ENCODE peak calls at places on chromosomes 11 and 22, in five cellular contexts. O is HCT116, B is GM23338, F is SK-N-SH, K is Panc1. V is an unnamed sample.

GRCh38 chr11:113419426-113420003 is 31.9 kb downstream of the ANKK1 start:
- DNase-seq in B (peak), O (no peak), K (no peak), F (no peak), V (no peak)

GRCh38 chr11:119853581-119854360 is 124.8 kb upstream of the NECTIN1 start:
- DNase-seq in B (no peak), F (no peak), K (no peak), O (no peak), V (no peak)

GRCh38 chr22:50724616-50725015 is 13.4 kb upstream of the ACR start:
- DNase-seq in F (no peak), K (no peak), B (no peak), O (no peak), V (no peak)

GRCh38 chr22:31662668-31663037 is 638 bp upstream of the PISD start:
- DNase-seq in B (no peak), O (no peak), F (no peak), K (no peak), V (no peak)

GRCh38 chr11:96061730-96062524 is 138.0 kb upstream of the MTMR2 start:
- DNase-seq in O (no peak), F (no peak), K (no peak), B (no peak), V (no peak)

GRCh38 chr22:33405194-33405593 is 347.0 kb upstream of the SYN3 start:
- DNase-seq in O (no peak), F (no peak), K (no peak), B (no peak), V (no peak)

GRCh38 chr11:34358666-34359547 is 1.1 kb upstream of the ABTB2 start:
- DNase-seq in K (peak), B (peak), F (peak), O (peak), V (peak)

GRCh38 chr11:78773503-78773902 is 198.8 kb upstream of the NARS2 start:
- DNase-seq in K (no peak), B (no peak), O (no peak), F (no peak), V (no peak)

GRCh38 chr11:27087425-27087824 is 46.8 kb downstream of the BBOX1 start:
- DNase-seq in O (no peak), F (no peak), B (no peak), K (no peak), V (no peak)

GRCh38 chr11:96215094-96215782 is 127.8 kb downstream of the MAML2 start:
- DNase-seq in K (no peak), F (no peak), O (no peak), B (no peak), V (peak)

GRCh38 chr11:122843281-122844150 is 5.2 kb downstream of the CRTAM start:
- DNase-seq in K (no peak), F (no peak), B (no peak), O (no peak), V (no peak)

GRCh38 chr11:122976396-122976733 is 5.3 kb downstream of the BSX start:
- DNase-seq in O (no peak), F (no peak), K (no peak), B (peak), V (no peak)

GRCh38 chr11:112529071-112529470 is 268.4 kb upstream of the PLET1 start:
- DNase-seq in K (no peak), B (no peak), O (no peak), F (no peak), V (no peak)

GRCh38 chr11:119300198-119300964 is 16.5 kb downstream of the MCAM start:
- DNase-seq in K (no peak), B (no peak), F (peak), O (no peak), V (no peak)

GRCh38 chr11:35649984-35650383 is 12.6 kb upstream of the TRIM44 start:
- DNase-seq in F (no peak), O (no peak), B (no peak), K (no peak), V (no peak)

GRCh38 chr11:110356769-110357671 is 60.6 kb upstream of the RDX start:
- DNase-seq in F (no peak), B (no peak), O (peak), K (no peak), V (no peak)

GRCh38 chr11:125271436-125272064 is 107.0 kb downstream of the PKNOX2 start:
- DNase-seq in K (no peak), O (no peak), F (no peak), B (no peak), V (no peak)

GRCh38 chr11:68683086-68683951 is 1.0 kb upstream of the GAL start:
- DNase-seq in O (no peak), B (peak), K (no peak), F (no peak), V (no peak)

GRCh38 chr22:29136715-29137700 is 64.2 kb downstream of the KREMEN1 start:
- DNase-seq in B (no peak), F (no peak), K (no peak), O (no peak), V (no peak)

GRCh38 chr11:121479355-121479754 is 26.6 kb upstream of the SORL1-AS1 start:
- DNase-seq in K (no peak), F (no peak), O (no peak), B (peak), V (peak)

GRCh38 chr11:124839972-124840621 is 25.1 kb upstream of the ROBO3 start:
- DNase-seq in F (no peak), B (no peak), K (no peak), O (no peak), V (no peak)

GRCh38 chr11:75706260-75706729 is 11.3 kb upstream of the MOGAT2 start:
- DNase-seq in B (peak), F (peak), K (peak), O (peak), V (peak)

GRCh38 chr22:17112491-17113042 is 8.6 kb downstream of the TMEM121B start:
- DNase-seq in K (no peak), B (no peak), F (no peak), O (no peak), V (no peak)

GRCh38 chr22:50236731-50237409 is 8.0 kb downstream of the TUBGCP6 start:
- DNase-seq in B (peak), F (no peak), O (no peak), K (no peak), V (no peak)

DNA sequence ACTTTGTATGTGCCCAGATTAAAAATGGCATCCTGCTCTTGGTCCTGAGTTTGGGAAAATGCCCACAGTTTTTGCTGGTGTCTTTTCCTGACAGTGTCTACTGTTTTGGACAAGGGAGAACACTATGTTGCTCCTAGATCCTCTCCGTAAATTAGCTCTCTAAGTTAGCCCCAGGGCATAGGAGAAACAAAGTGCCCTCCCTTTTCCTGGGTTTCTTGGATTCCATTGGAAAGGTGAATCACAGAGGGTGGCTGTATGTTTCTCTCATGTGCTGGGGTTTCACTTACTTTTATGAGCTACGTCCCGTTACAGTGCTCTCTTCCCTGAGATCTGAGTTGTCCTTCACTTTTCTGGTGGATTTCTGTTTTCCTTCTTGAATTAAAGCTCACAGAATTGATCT is 782.8 kb downstream of the CNTN5 start:
- DNase-seq in B (no peak), F (no peak), O (no peak), K (no peak), V (no peak)
- TF ChIP-seq REST in B (no peak), F (no peak), O (no peak), K (no peak), V (no peak)

GRCh38 chr22:39245130-39246039 is 603 bp upstream of the PDGFB start:
- DNase-seq in K (no peak), B (no peak), F (no peak), O (no peak), V (no peak)
- TF ChIP-seq POLR2AphosphoS5 in K (no peak), B (no peak), F (no peak), O (no peak), V (no peak)

GRCh38 chr11:135035282-135035681 is 623.2 kb upstream of the B3GAT1 start:
- DNase-seq in B (no peak), K (no peak), F (no peak), O (no peak), V (no peak)
- TF ChIP-seq REST in B (no peak), K (no peak), F (no peak), O (no peak), V (no peak)

GRCh38 chr11:111417011-111417765 is 38.1 kb upstream of the POU2AF1 start:
- DNase-seq in B (no peak), O (no peak), K (no peak), F (no peak), V (peak)
- TF ChIP-seq POLR2AphosphoS5 in B (no peak), O (no peak), K (no peak), F (no peak), V (no peak)

DNA sequence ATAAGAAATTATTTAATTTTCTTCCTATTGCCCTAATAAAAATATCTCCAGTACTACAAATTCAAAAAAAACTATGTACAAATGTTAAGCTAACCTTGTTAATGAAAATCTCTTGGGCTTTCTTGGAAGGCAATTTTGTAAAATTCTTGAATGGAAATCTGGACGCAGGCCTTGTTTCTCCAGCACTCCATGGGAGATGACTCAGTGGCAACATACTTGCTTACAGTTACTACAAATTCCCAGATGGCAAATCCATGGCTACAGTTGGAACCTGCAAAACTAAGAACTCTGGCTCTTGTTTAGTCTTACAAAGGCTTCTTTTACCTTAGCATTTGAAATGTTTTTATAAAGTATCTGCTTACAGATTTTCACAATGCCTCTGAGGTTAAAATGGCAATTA is 725.2 kb downstream of the DLG2 start:
- DNase-seq in O (no peak), B (no peak), K (no peak), F (no peak), V (no peak)
- TF ChIP-seq REST in O (no peak), B (no peak), K (no peak), F (no peak), V (no peak)

GRCh38 chr22:38397189-38398097 is 57.6 kb downstream of the KCNJ4 start:
- DNase-seq in B (peak), O (no peak), K (no peak), F (no peak), V (no peak)
- TF ChIP-seq POLR2AphosphoS5 in B (peak), O (no peak), K (no peak), F (no peak), V (no peak)

GRCh38 chr11:73747762-73748161 is 13.1 kb downstream of the RAB6A start:
- DNase-seq in F (no peak), K (no peak), B (no peak), O (no peak), V (no peak)

GRCh38 chr11:73748300-73748699 is 12.6 kb downstream of the RAB6A start:
- DNase-seq in B (no peak), F (no peak), O (no peak), K (no peak), V (no peak)

GRCh38 chr11:73752216-73752867 is 8.5 kb downstream of the RAB6A start:
- DNase-seq in F (no peak), O (no peak), B (no peak), K (no peak), V (peak)

GRCh38 chr11:73749118-73749517 is 11.8 kb downstream of the RAB6A start:
- DNase-seq in K (no peak), O (no peak), F (no peak), B (no peak), V (no peak)

GRCh38 chr11:73750238-73750637 is 10.6 kb downstream of the RAB6A start:
- DNase-seq in K (no peak), O (no peak), B (no peak), F (no peak), V (no peak)
- TF ChIP-seq REST in K (no peak), O (no peak), B (no peak), F (no peak), V (no peak)